ENCODE peak calls at places on chromosomes 6 and 20, in nine cellular contexts. U is DMS 273 treated with DMSO at 0.1 percent for 48 hours, A is left ventricle myocardium inferior, M is GM18507, W is spleen, T is Daoy, I is NCI-H774, C is upper lobe of right lung, P is body of pancreas. V is an unnamed sample.

GRCh38 chr20:10501377-10501776 is 66.3 kb downstream of the SLX4IP start:
- DNase-seq in U (peak), A (no peak), M (no peak), W (no peak), T (no peak), I (no peak), C (peak), P (no peak), V (peak)

GRCh38 chr6:119311514-119312142 is 37.9 kb downstream of the MAN1A1 start:
- DNase-seq in U (no peak), A (no peak), M (no peak), W (no peak), T (no peak), I (no peak), C (no peak), P (no peak), V (no peak)

GRCh38 chr20:45394221-45395113 is 13.6 kb upstream of the DBNDD2 start:
- DNase-seq in U (no peak), A (no peak), M (no peak), W (no peak), T (no peak), I (no peak), C (no peak), P (no peak), V (no peak)

GRCh38 chr6:169935348-169935718 is 183.9 kb downstream of the ERMARD start:
- DNase-seq in U (no peak), A (no peak), M (no peak), W (no peak), T (peak), I (peak), C (no peak), P (no peak), V (no peak)

GRCh38 chr20:38726849-38727601 is 2.7 kb downstream of the SLC32A1 start:
- DNase-seq in U (no peak), A (no peak), M (no peak), W (no peak), T (peak), I (no peak), C (no peak), P (peak), V (no peak)

GRCh38 chr6:137715589-137716045 is 151.4 kb upstream of the TNFAIP3 start:
- DNase-seq in U (no peak), A (no peak), M (no peak), W (no peak), T (peak), I (no peak), C (no peak), P (no peak), V (no peak)

GRCh38 chr6:44933113-44933512 is 395.0 kb upstream of the RUNX2 start:
- DNase-seq in U (no peak), A (no peak), M (no peak), W (no peak), T (no peak), I (no peak), C (no peak), P (no peak), V (no peak)

GRCh38 chr6:23316131-23316530 is 746.8 kb downstream of the HDGFL1 start:
- DNase-seq in U (no peak), A (no peak), M (no peak), W (no peak), T (peak), I (no peak), C (no peak), P (no peak), V (no peak)

GRCh38 chr20:21513881-21514540 is at the start of gene NKX2-2:
- DNase-seq in U (peak), A (no peak), M (no peak), W (no peak), T (peak), I (peak), C (no peak), P (no peak), V (no peak)

GRCh38 chr6:22072939-22073338 is 223.9 kb downstream of the PRL start:
- DNase-seq in U (no peak), A (no peak), M (no peak), W (no peak), T (no peak), I (no peak), C (no peak), P (no peak), V (no peak)

V was measured in sigmoid colon.